ENCODE peak calls at places on chromosome 11, in eight cellular contexts. Q is astrocyte, G is lower leg skin, M is fibroblast of mammary gland, B is astrocyte of the spinal cord, E is tibial artery, N is fibroblast of lung, A is HFF-Myc. U is an unnamed sample.

GRCh38 chr11:41309716-41310115 is 149.7 kb downstream of the LRRC4C start:
- DNase-seq in Q (no peak), G (no peak), M (no peak), B (no peak), E (no peak), N (no peak), A (no peak), U (no peak)

GRCh38 chr11:21604564-21604963 is 588.3 kb upstream of the ANO5 start:
- DNase-seq in Q (no peak), G (no peak), M (no peak), B (no peak), E (no peak), N (no peak), A (no peak), U (no peak)

GRCh38 chr11:128548655-128549255 is 38.6 kb downstream of the ETS1 start:
- DNase-seq in Q (no peak), G (no peak), M (peak), B (no peak), E (no peak), N (peak), A (no peak), U (no peak)

GRCh38 chr11:17403977-17404759 is 15.7 kb upstream of the KCNJ11 start:
- DNase-seq in Q (peak), G (no peak), M (peak), B (no peak), E (no peak), N (no peak), A (no peak), U (peak)

GRCh38 chr11:75473684-75474083 is 40.7 kb upstream of the KLHL35 start:
- DNase-seq in Q (no peak), G (no peak), M (no peak), B (no peak), E (no peak), N (no peak), A (no peak), U (no peak)

GRCh38 chr11:130945945-130946344 is 29.7 kb upstream of the SNX19 start:
- DNase-seq in Q (peak), G (no peak), M (peak), B (peak), E (peak), N (peak), A (peak), U (peak)

GRCh38 chr11:89487016-89487415 is 4.2 kb downstream of the NOX4 start:
- DNase-seq in Q (peak), G (no peak), M (peak), B (peak), E (no peak), N (no peak), A (no peak), U (no peak)

GRCh38 chr11:130408401-130408890 is 20.0 kb downstream of the ADAMTS8 start:
- DNase-seq in Q (no peak), G (no peak), M (no peak), B (no peak), E (no peak), N (no peak), A (no peak), U (no peak)

GRCh38 chr11:32162906-32163305 is 72.0 kb downstream of the RCN1 start:
- DNase-seq in Q (no peak), G (no peak), M (no peak), B (no peak), E (no peak), N (no peak), A (no peak), U (no peak)

GRCh38 chr11:102451041-102451692 is 1.4 kb downstream of the TMEM123 start:
- DNase-seq in Q (no peak), G (no peak), M (no peak), B (no peak), E (no peak), N (no peak), A (no peak), U (no peak)

GRCh38 chr11:27902981-27903624 is 202.8 kb upstream of the BDNF start:
- DNase-seq in Q (peak), G (no peak), M (peak), B (peak), E (no peak), N (peak), A (no peak), U (peak)

GRCh38 chr11:3942956-3943497 is 87.6 kb downstream of the STIM1 start:
- DNase-seq in Q (no peak), G (no peak), M (peak), B (no peak), E (no peak), N (no peak), A (no peak), U (no peak)

GRCh38 chr11:71998649-71999310 is at the start of gene IL18BP:
- DNase-seq in Q (no peak), G (no peak), M (no peak), B (no peak), E (no peak), N (no peak), A (no peak), U (no peak)

GRCh38 chr11:41534861-41535260 is 75.4 kb upstream of the LRRC4C start:
- DNase-seq in Q (no peak), G (no peak), M (no peak), B (no peak), E (no peak), N (no peak), A (no peak), U (no peak)

GRCh38 chr11:14855890-14856289 is 36.1 kb downstream of the CYP2R1 start:
- DNase-seq in Q (no peak), G (no peak), M (no peak), B (no peak), E (no peak), N (no peak), A (no peak), U (no peak)

GRCh38 chr11:111765320-111765983 is 737 bp downstream of the PPP2R1B start:
- DNase-seq in Q (no peak), G (no peak), M (peak), B (peak), E (peak), N (peak), A (no peak), U (no peak)

DNA sequence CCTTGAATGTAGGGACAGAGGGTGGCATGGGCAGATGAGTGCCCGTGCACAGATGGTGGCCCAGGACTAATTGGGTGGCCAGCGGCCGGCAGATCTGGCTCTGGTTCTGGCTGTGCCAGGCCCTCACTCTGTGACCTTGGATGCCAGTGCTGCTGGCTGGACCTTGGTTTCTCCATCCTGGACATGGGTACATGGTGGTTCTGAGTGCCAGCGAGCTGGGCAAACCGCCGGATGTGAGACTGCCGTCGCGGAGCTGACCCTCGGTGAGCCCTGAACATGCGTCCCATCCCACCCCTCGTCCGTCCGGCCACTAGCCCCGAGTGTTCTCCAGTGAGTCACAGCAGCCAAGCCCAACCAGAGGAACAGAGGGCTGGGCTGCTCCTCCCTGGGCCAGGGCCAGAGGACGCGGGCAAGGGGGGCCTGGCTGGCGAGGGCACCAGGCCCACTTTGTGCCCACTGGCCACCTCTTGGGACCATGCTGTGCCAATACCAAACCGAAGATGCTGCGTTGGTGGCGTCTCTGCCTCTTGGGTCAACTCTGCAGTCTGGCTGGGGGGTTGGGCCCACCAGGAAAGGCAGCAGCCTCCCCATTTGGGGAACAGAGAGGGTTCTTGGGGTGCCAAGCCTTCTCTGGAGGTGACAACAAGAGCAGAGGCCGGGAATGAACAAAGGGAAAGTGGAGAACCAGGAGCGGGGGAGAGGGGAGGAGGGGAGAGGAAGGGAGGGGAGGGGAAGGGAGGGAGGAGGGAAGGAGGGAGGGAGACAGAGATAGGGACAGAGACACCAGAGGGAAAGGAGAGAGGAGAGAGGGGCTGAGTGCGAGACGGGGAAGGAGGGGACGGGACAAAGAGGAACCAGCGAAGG is 10.7 kb downstream of the LSP1 start:
- DNase-seq in Q (peak), G (peak), M (peak), B (peak), E (peak), N (peak), A (peak), U (peak)
- H3K4me3 ChIP-seq in Q (no peak), G (no peak), M (no peak), B (no peak), E (peak), N (no peak), A (no peak), U (no peak)

GRCh38 chr11:105489431-105489830 is 120.4 kb upstream of the GRIA4 start:
- DNase-seq in Q (peak), G (no peak), M (no peak), B (peak), E (no peak), N (peak), A (no peak), U (no peak)

GRCh38 chr11:105490333-105490732 is 119.5 kb upstream of the GRIA4 start:
- DNase-seq in Q (no peak), G (no peak), M (no peak), B (no peak), E (no peak), N (no peak), A (no peak), U (no peak)

DNA sequence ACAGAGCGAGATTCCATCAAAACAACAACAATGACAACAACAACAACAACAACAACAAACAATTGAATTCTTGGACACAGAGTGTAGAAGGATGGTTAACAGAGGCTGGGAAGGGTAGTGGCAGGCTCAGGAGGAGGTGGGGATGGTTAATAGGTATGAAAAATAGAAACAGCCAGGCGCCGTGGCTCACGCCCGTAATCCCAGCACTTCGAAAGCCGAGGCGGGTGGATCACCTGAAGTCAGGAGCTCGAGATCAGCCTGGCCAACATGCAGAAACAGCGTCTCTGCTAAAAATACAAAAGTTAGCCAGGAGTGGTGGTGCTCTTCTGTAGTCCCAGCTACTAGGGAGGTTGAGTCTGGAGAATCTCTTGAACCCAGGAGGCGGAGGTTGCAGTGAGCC is 122.9 kb upstream of the GRIA4 start:
- DNase-seq in Q (no peak), G (no peak), M (no peak), B (no peak), E (no peak), N (no peak), A (no peak), U (no peak)
- TF ChIP-seq CTCF in Q (no peak), G (no peak), M (no peak), B (no peak), E (no peak), N (no peak), A (no peak), U (no peak)

GRCh38 chr11:118778898-118779297 is 12.1 kb downstream of the DDX6 start:
- DNase-seq in Q (no peak), G (no peak), M (no peak), B (no peak), E (no peak), N (no peak), A (no peak), U (no peak)

GRCh38 chr11:118785362-118785761 is 5.6 kb downstream of the DDX6 start:
- DNase-seq in Q (peak), G (no peak), M (peak), B (peak), E (no peak), N (peak), A (no peak), U (no peak)

GRCh38 chr11:118786657-118787056 is 4.3 kb downstream of the DDX6 start:
- DNase-seq in Q (no peak), G (no peak), M (no peak), B (no peak), E (no peak), N (no peak), A (no peak), U (no peak)

GRCh38 chr11:118789501-118790356 is 1.2 kb downstream of the DDX6 start:
- DNase-seq in Q (peak), G (peak), M (peak), B (peak), E (peak), N (peak), A (no peak), U (no peak)

DNA sequence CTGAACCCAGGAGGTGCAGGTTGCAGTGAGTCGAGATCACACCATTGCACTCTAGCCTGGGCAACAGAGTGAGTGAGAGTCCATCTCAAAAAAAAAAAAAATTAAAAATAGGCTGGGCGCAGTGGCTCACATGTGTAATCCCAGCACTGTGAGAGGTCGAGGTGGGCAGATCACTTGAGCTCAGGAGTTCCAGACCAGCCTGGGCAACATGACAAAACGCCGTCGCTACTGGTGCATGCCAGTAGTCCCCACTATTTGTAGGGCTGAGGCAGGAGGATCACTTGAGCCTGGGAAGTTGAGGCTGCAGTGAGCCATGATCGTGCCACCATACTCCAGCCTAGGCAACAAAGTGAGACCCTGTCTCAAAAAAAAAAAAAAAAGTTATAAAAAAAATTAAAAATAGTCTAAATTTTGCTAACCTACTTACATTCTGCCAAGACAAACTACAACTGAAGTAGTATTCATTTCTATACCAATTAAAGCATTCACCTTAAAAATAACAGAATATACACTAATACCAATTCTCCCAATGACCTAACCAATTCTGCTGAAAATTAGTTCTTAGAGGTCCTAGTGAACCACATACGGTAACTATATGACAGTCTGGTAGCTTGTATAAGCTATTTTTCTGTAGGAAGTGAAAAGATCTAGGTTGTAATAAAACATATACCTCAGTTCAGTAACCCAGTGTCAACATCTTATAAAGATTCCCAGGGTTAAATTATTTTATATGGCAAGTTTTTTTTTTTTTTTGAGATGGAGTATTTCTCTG is 7.1 kb downstream of the DDX6 start:
- DNase-seq in Q (no peak), G (no peak), M (no peak), B (no peak), E (peak), N (no peak), A (no peak), U (no peak)
- H3K4me3 ChIP-seq in Q (no peak), G (no peak), M (no peak), B (no peak), E (no peak), N (no peak), A (no peak), U (no peak)

GRCh38 chr11:66112041-66112491 is 42.0 kb downstream of the PACS1 start:
- DNase-seq in Q (no peak), G (no peak), M (no peak), B (no peak), E (no peak), N (no peak), A (no peak), U (no peak)
- TF ChIP-seq CTCF in Q (no peak), G (no peak), M (no peak), B (no peak), E (no peak), N (no peak), A (no peak), U (no peak)

DNA sequence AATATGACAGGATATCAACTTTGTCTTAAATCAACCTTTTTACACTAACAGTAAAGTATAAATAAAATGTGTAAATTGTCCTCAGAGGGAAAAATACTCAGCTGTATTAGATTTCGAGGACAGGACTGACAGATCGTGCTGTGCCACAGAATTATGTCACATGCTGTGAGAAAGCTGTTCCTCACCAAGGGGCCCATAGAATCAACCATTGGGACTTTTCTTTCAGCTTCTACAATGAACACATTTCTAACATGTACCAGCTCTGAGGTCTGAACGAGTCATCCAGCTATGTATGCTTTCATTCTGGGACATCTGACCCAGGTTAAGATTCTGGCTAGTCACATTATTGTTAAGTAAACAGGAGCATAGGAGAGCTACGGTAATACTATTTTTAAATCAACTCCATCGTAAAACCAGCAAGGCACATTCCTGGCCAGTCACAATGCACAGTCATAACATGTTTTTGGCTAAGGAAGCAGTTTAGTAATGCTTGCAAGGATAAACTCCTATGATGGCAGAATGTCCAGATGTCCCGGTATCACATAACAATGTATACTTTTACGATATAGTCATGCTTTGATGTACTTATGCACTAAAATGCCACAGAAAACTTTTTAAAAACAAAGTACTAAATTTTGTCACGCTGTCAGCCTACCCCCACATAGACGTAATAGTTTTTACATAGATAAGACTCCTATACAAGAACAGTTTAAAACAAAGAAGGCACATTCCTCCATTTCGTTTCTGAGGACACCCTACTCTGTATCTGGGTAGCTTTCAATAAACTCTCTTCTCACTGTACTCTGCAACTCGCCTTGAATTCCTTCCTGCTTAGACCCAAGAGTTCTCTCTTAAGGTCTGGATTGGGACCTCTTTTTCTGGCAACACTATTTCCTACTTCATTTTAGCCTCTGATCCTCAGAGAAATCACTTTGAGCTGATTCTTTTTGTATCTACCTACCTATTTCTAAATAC is 27.4 kb downstream of the ZNF214 start:
- DNase-seq in Q (peak), G (no peak), M (peak), B (peak), E (no peak), N (peak), A (peak), U (peak)
- H3K4me3 ChIP-seq in Q (peak), G (no peak), M (no peak), B (no peak), E (no peak), N (peak), A (no peak), U (peak)

DNA sequence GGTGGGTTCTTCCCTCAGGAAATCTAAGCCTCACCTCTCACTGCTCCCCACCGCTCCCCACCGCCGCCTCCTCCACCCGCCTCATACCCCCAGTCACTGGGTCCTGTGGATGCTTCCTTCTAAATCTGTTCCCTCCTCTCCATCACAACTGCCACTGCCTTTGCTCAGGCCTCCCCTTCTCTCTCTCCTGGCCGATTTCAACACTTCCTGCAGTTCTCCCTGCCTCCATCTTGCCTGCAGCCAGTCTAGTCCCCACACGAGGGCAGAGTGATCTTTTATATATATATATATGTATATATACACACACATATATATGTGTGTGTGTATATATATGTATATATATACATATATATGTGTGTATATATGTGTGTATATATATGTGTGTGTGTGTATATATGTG is 27.8 kb downstream of the CREB3L1 start:
- DNase-seq in Q (no peak), G (no peak), M (no peak), B (no peak), E (no peak), N (peak), A (no peak), U (no peak)
- TF ChIP-seq CTCF in Q (no peak), G (no peak), M (no peak), B (peak), E (no peak), N (no peak), A (peak), U (peak)

GRCh38 chr11:61718613-61719302 is 33.7 kb upstream of the MYRF start:
- DNase-seq in Q (peak), G (no peak), M (peak), B (peak), E (no peak), N (peak), A (peak), U (no peak)
- H3K4me3 ChIP-seq in Q (peak), G (no peak), M (peak), B (peak), E (peak), N (peak), A (peak), U (peak)

DNA sequence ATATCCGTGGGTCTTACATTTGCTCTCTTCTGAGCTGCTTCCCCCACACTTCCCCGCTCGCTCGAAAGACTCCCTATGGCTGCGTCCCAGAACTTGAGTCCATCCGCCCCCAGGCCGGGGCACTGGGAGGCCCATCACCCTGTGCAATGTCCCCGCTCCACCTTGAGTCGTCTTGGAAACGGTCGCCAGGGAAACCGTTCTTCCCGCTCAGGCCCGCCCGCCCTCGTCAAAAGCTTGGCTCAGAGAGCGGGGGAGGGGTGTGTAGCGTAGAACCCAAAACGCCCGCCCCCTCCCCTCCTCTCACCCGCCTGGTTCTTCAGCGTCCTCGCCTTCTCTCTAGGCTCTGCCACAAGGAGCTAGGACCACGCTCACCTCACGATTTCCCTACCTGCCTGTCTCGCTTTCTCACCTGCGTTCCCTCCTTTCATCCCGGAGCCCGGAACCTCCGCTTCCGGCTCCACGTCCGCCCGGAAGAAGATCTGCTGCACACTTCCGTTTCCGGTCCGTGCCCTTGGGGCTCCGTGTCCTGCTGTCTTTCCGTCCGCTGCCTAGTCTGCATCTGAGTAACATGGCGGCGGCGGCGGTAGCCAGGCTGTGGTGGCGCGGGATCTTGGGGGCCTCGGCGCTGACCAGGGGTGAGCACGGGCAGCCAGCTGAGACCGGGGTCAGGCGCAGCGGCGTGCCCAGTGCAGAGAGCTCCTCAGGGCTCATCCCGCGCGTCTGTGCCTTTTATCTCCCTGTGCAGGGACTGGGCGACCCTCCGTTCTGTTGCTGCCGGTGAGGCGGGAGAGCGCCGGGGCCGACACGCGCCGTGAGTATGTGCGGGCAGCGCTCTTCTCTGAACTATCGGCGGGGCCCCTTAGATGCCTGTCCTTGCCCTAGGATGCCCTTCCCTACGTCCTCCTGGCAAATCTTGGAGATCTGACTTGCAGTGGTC is at the start of the genes KBTBD4 and NDUFS3:
- DNase-seq in Q (peak), G (peak), M (peak), B (peak), E (peak), N (peak), A (peak), U (peak)
- TF ChIP-seq CTCF in Q (no peak), G (no peak), M (no peak), B (no peak), E (no peak), N (no peak), A (no peak), U (no peak)